ENCODE peak calls at places on chromosomes 3 and 15, in nine cellular contexts. X is HL-60, Z is fibroblast of the aortic adventitia, F is endodermal cell, W is fibroblast of pulmonary artery, C is astrocyte of the cerebellum, P is astrocyte, I is mucosa of descending colon, Y is Peyer's patch. U is an unnamed sample.

GRCh38 chr3:7285502-7285901 is 424.6 kb downstream of the GRM7 start:
- DNase-seq in I (no peak), P (no peak), Y (no peak), W (peak), X (no peak), Z (no peak), F (peak), C (no peak), U (no peak)

GRCh38 chr3:197795200-197795599 is 4.1 kb downstream of the LRCH3 start:
- DNase-seq in F (no peak), Z (peak), Y (no peak), C (no peak), W (peak), I (no peak), P (peak), X (no peak), U (no peak)

GRCh38 chr15:40003491-40003916 is 35.5 kb downstream of the SRP14 start:
- DNase-seq in Y (no peak), F (no peak), P (no peak), C (no peak), W (no peak), Z (no peak), I (no peak), X (no peak), U (no peak)

GRCh38 chr3:49199900-49200281 is 28.5 kb downstream of the KLHDC8B start:
- DNase-seq in Y (no peak), I (no peak), C (no peak), Z (no peak), X (no peak), F (no peak), P (no peak), W (no peak), U (no peak)

GRCh38 chr3:128572644-128573105 is 77.9 kb downstream of the RPN1 start:
- DNase-seq in F (peak), X (no peak), I (no peak), Z (no peak), W (no peak), Y (no peak), C (no peak), P (no peak), U (no peak)

GRCh38 chr15:26146162-26146561 is 283.0 kb upstream of the ATP10A start:
- DNase-seq in I (no peak), P (no peak), F (no peak), Z (no peak), X (no peak), W (no peak), C (no peak), Y (no peak), U (no peak)

GRCh38 chr15:51382787-51383186 is 41.3 kb downstream of the GLDN start:
- DNase-seq in W (peak), Y (no peak), X (no peak), C (peak), P (peak), F (peak), Z (peak), I (no peak), U (no peak)

GRCh38 chr3:4943553-4943952 is 35.7 kb upstream of the BHLHE40 start:
- DNase-seq in Z (no peak), P (no peak), Y (no peak), W (no peak), F (no peak), X (no peak), C (no peak), I (no peak), U (no peak)

GRCh38 chr15:68672781-68673205 is 94.0 kb downstream of the CORO2B start:
- DNase-seq in F (peak), I (no peak), W (peak), C (no peak), Z (peak), X (no peak), Y (no peak), P (no peak), U (no peak)

GRCh38 chr3:134367869-134368750 is 6.1 kb downstream of the AMOTL2 start:
- DNase-seq in W (no peak), Y (peak), I (no peak), P (no peak), C (no peak), Z (peak), F (peak), X (no peak), U (no peak)

GRCh38 chr3:78794431-78794830 is 973.4 kb downstream of the ROBO1 start:
- DNase-seq in F (no peak), C (no peak), I (no peak), W (no peak), Y (no peak), Z (no peak), X (no peak), P (no peak), U (no peak)

GRCh38 chr15:52481915-52482314 is 46.8 kb downstream of the MYO5A start:
- DNase-seq in Y (peak), Z (peak), F (no peak), C (peak), I (no peak), W (peak), X (peak), P (peak), U (peak)

GRCh38 chr15:48834756-48835155 is 23.9 kb upstream of the CEP152 start:
- DNase-seq in I (no peak), C (no peak), Y (no peak), W (no peak), F (no peak), X (no peak), Z (no peak), P (no peak), U (no peak)

GRCh38 chr3:2303567-2303966 is 204.9 kb downstream of the CNTN4 start:
- DNase-seq in X (no peak), I (no peak), Z (no peak), W (peak), Y (no peak), F (peak), C (no peak), P (no peak), U (no peak)

GRCh38 chr3:185750015-185750414 is 74.8 kb downstream of the IGF2BP2 start:
- DNase-seq in C (no peak), F (peak), W (no peak), I (no peak), P (no peak), Y (no peak), X (no peak), Z (no peak), U (no peak)
- H3K4me3 ChIP-seq in C (no peak), F (no peak), W (no peak), I (no peak), P (no peak), Y (no peak), X (no peak), Z (no peak), U (no peak)

GRCh38 chr3:46461971-46462910 is 2.5 kb downstream of the LTF start:
- DNase-seq in W (peak), X (no peak), Y (no peak), I (no peak), C (no peak), Z (peak), F (peak), P (no peak), U (no peak)
- TF ChIP-seq CTCF in W (peak), X (no peak), Y (no peak), I (no peak), C (no peak), Z (peak), F (peak), P (no peak), U (no peak)

GRCh38 chr3:127136024-127136600 is 56.8 kb upstream of the PRR23E start:
- DNase-seq in X (no peak), W (no peak), I (no peak), F (no peak), Y (no peak), Z (no peak), C (no peak), P (no peak), U (no peak)

GRCh38 chr3:127134466-127134865 is 58.5 kb upstream of the PRR23E start:
- DNase-seq in C (no peak), X (no peak), W (no peak), Y (no peak), F (peak), Z (no peak), I (no peak), P (no peak), U (no peak)

GRCh38 chr3:127133971-127134370 is 59.0 kb upstream of the PRR23E start:
- DNase-seq in I (no peak), F (peak), X (no peak), P (no peak), W (no peak), Y (no peak), C (no peak), Z (no peak), U (no peak)

GRCh38 chr3:127135241-127136023 is 57.5 kb upstream of the PRR23E start:
- DNase-seq in Y (no peak), Z (peak), C (no peak), P (peak), W (peak), F (peak), I (no peak), X (no peak), U (no peak)

DNA sequence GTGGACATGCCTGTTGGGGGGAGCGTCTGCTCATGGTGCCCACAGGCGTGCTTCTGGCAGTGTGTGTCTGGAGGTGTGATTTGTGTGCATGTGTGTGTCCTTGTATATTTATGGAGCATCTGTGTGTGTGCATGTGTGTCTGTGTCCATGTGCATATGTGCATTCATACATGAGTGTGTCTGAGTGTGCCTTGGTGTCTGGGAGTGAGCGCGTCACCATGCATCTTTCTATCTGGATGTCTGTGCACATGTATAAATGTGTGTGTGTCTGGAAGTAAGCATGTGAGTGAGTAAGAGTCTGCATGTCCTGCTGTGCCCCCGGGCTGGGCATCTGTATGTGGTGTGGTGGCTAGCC is 58.1 kb upstream of the PRR23E start:
- DNase-seq in X (no peak), W (no peak), F (no peak), Y (no peak), C (no peak), P (no peak), I (no peak), Z (no peak), U (no peak)
- H3K4me3 ChIP-seq in X (no peak), W (no peak), F (no peak), Y (peak), C (no peak), P (no peak), I (no peak), Z (no peak), U (peak)

DNA sequence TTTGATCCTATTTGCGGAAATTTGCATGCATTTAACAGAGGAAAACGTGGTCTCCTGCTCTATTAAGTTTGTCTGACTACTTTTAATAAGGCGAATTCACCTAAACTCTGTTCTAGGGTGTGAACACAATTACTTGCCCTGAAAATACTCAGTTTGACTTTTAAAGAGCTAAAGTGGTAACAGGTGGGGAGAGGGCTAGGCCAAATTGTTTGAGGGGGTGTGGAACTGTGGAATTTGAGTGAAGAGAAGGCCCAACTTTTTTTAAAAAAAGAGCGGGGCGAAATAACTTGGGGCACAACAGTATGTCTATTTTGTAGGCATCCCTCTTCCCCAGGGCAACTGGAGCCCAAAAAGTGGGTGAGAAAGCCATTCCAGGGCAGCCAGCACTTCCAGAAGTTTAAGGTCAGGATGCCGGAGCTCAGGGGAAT is 580 bp upstream of the FXR1 start:
- DNase-seq in C (no peak), P (no peak), I (no peak), X (no peak), F (no peak), Z (no peak), W (no peak), Y (no peak), U (no peak)
- TF ChIP-seq CTCF in C (no peak), P (no peak), I (no peak), X (no peak), F (no peak), Z (no peak), W (no peak), Y (no peak), U (no peak)

U was measured in HFF-Myc.